ENCODE peak calls at places on chromosomes 11 and 22, in seven cellular contexts. A, N, V, Y, W, G and P are unnamed samples.

GRCh38 chr22:49004484-49005399 is 822.9 kb downstream of the BRD1 start:
- DNase-seq in V (peak; percentile 16), A (no peak), W (no peak), N (no peak), G (no peak), Y (no peak), P (peak; percentile 7)

GRCh38 chr11:1359556-1359955 is 30.2 kb upstream of the BRSK2 start:
- DNase-seq in V (no peak), G (no peak), N (no peak), Y (no peak), A (no peak), W (no peak), P (no peak)

GRCh38 chr22:26894362-26894761 is 237.0 kb downstream of the MIAT start:
- DNase-seq in N (no peak), V (no peak), G (no peak), W (no peak), A (no peak), Y (no peak), P (no peak)

GRCh38 chr22:30325724-30326703 is 727 bp downstream of the TBC1D10A start:
- DNase-seq in Y (peak; percentile 9), G (no peak), V (peak; percentile 53), W (no peak), N (no peak), A (no peak), P (peak; percentile 58)

GRCh38 chr11:113202431-113202830 is 112.0 kb upstream of the TTC12 start:
- DNase-seq in V (no peak), N (peak; percentile 69), G (no peak), W (no peak), Y (peak; percentile 23), A (no peak), P (no peak)

GRCh38 chr11:22928207-22928917 is 68.1 kb upstream of the CCDC179 start:
- DNase-seq in N (peak; percentile 4), A (no peak), Y (no peak), V (no peak), W (no peak), G (no peak), P (no peak)

GRCh38 chr11:97445561-97445960 is 1055.7 kb downstream of the JRKL start:
- DNase-seq in A (no peak), V (no peak), W (no peak), Y (no peak), G (no peak), N (no peak), P (no peak)

GRCh38 chr11:62546244-62546936 is at the start of gene AHNAK:
- DNase-seq in N (peak; percentile 70), A (no peak), V (peak; percentile 87), W (no peak), Y (peak; percentile 76), G (peak; percentile 61), P (peak; percentile 92)

GRCh38 chr22:26484360-26484706 is 656 bp downstream of the SRRD start:
- DNase-seq in G (no peak), A (no peak), V (no peak), N (no peak), W (no peak), Y (no peak), P (no peak)

GRCh38 chr22:32499666-32500065 is 25.1 kb downstream of the FBXO7 start:
- DNase-seq in A (no peak), G (no peak), N (no peak), Y (no peak), W (no peak), V (no peak), P (no peak)

GRCh38 chr11:63845305-63845704 is 6.4 kb downstream of the MARK2 start:
- DNase-seq in V (no peak), A (no peak), N (peak; percentile 69), G (no peak), W (no peak), Y (no peak), P (no peak)

GRCh38 chr11:75083217-75083605 is 13.5 kb downstream of the OR2AT4 start:
- DNase-seq in Y (no peak), W (no peak), V (no peak), G (no peak), A (no peak), N (no peak), P (no peak)

GRCh38 chr22:30837531-30837930 is 131.0 kb downstream of the MORC2 start:
- DNase-seq in V (peak; percentile 11), W (no peak), G (no peak), A (no peak), N (peak; percentile 74), Y (no peak), P (no peak)

GRCh38 chr11:19577849-19578619 is 134.6 kb upstream of the NAV2 start:
- DNase-seq in A (no peak), G (no peak), Y (no peak), V (no peak), N (no peak), W (no peak), P (no peak)

GRCh38 chr11:133181066-133181465 is 351.2 kb downstream of the OPCML start:
- DNase-seq in A (no peak), V (peak; percentile 66), W (no peak), N (no peak), Y (no peak), G (no peak), P (no peak)

GRCh38 chr11:14520902-14521151 is 641 bp upstream of the PSMA1 start:
- DNase-seq in W (no peak), V (no peak), G (no peak), Y (no peak), A (no peak), N (no peak), P (no peak)

GRCh38 chr11:46916669-46917108 is 1.7 kb downstream of the LRP4 start:
- DNase-seq in A (no peak), Y (peak; percentile 71), V (peak; percentile 51), N (peak; percentile 65), W (no peak), G (no peak), P (peak; percentile 62)

GRCh38 chr11:115990004-115990447 is 485.8 kb upstream of the CADM1 start:
- DNase-seq in W (no peak), Y (no peak), G (no peak), A (no peak), N (no peak), V (no peak), P (no peak)

GRCh38 chr11:46674463-46675287 is 25.7 kb downstream of the ARHGAP1 start:
- DNase-seq in N (no peak), W (no peak), A (no peak), V (no peak), Y (no peak), G (no peak), P (peak; percentile 61)

GRCh38 chr22:23225337-23225723 is 45.0 kb downstream of the BCR start:
- DNase-seq in Y (no peak), A (no peak), G (no peak), W (no peak), N (no peak), V (no peak), P (no peak)

GRCh38 chr11:72683782-72684200 is 9.6 kb upstream of the PDE2A start:
- DNase-seq in A (peak; percentile 54), W (peak; percentile 7), V (peak; percentile 68), N (peak; percentile 46), G (peak; percentile 42), Y (no peak), P (peak; percentile 69)

GRCh38 chr11:109851780-109852390 is 241.3 kb upstream of the ZC3H12C start:
- DNase-seq in Y (no peak), W (no peak), G (no peak), V (no peak), A (no peak), N (peak; percentile 37), P (no peak)

GRCh38 chr11:95108671-95109551 is 19.3 kb downstream of the ENDOD1 start:
- DNase-seq in Y (peak; percentile 77), V (no peak), N (no peak), W (no peak), A (no peak), G (no peak), P (no peak)

GRCh38 chr22:30969532-30970355 is 679 bp downstream of the TUG1 start:
- DNase-seq in A (peak; percentile 14), V (peak; percentile 31), Y (no peak), W (no peak), G (peak; percentile 7), N (peak; percentile 37), P (peak; percentile 53)

GRCh38 chr22:47337161-47337621 is 574.7 kb downstream of the TBC1D22A start:
- DNase-seq in A (no peak), Y (peak; percentile 96), N (peak; percentile 77), W (peak; percentile 88), G (no peak), V (no peak), P (no peak)

GRCh38 chr11:64558065-64558745 is 32.8 kb upstream of the SLC22A12 start:
- DNase-seq in N (no peak), G (no peak), A (no peak), V (no peak), W (no peak), Y (no peak), P (no peak)

GRCh38 chr11:101428918-101429317 is 154.9 kb downstream of the TRPC6 start:
- DNase-seq in A (no peak), V (no peak), W (no peak), N (peak; percentile 57), G (no peak), Y (no peak), P (no peak)

GRCh38 chr22:31969789-31970489 is 25.6 kb downstream of the YWHAH start:
- DNase-seq in V (peak; percentile 80), Y (peak; percentile 85), N (peak; percentile 87), A (peak; percentile 40), G (no peak), W (peak; percentile 64), P (peak; percentile 83)